ENCODE peak calls at places on chromosomes 4 and X, in six cellular contexts. L is activated CD4-positive, alpha-beta T cell treated with anti-CD3 and anti-CD28 coated beads, Interleukin-2, amount 10 ng/mL, durations not matched to agents 7 days and 5 days; F is Right ventricle myocardium inferior; S is EL; Z is NCI-H2029; Y is NCI-H2171 treated with DMSO at 0.1 percent for 48 hours. B is an unnamed sample.

GRCh38 chr4:184950926-184951325 is 67.4 kb upstream of the HELT start:
- DNase-seq in Z (no peak), F (no peak), L (no peak), S (no peak), Y (no peak), B (no peak)

GRCh38 chrX:107776649-107777535 is 641 bp upstream of the NCBP2L start:
- DNase-seq in L (peak), F (peak), Y (peak), Z (peak), S (peak), B (peak)

GRCh38 chrX:43504394-43504793 is 151.7 kb upstream of the MAOA start:
- DNase-seq in Y (no peak), Z (no peak), F (no peak), S (no peak), L (no peak), B (no peak)

GRCh38 chr4:52588097-52588496 is 71.0 kb downstream of the USP46 start:
- DNase-seq in Z (no peak), L (peak), F (no peak), Y (no peak), S (peak), B (peak)

GRCh38 chr4:57154191-57154590 is 44.0 kb upstream of the IGFBP7 start:
- DNase-seq in F (no peak), L (no peak), Z (no peak), S (peak), Y (no peak), B (no peak)

GRCh38 chrX:143837444-143837843 is 46.4 kb upstream of the UBE2NL start:
- DNase-seq in S (no peak), Z (no peak), F (no peak), L (no peak), Y (no peak), B (no peak)

GRCh38 chr4:126247409-126247808 is 932.7 kb downstream of the FAT4 start:
- DNase-seq in Z (no peak), Y (no peak), S (no peak), L (no peak), F (no peak), B (no peak)

GRCh38 chr4:86596802-86597201 is 2.7 kb downstream of the PTPN13 start:
- DNase-seq in Z (no peak), S (peak), L (no peak), F (no peak), Y (no peak), B (peak)

GRCh38 chr4:89598602-89599001 is 238.4 kb downstream of the SNCA start:
- DNase-seq in F (no peak), Z (no peak), S (no peak), L (no peak), Y (peak), B (peak)

GRCh38 chr4:177177446-177178160 is 132.1 kb upstream of the NEIL3 start:
- DNase-seq in Y (no peak), Z (no peak), S (peak), F (no peak), L (no peak), B (peak)

GRCh38 chrX:63128509-63128908 is 222.6 kb downstream of the SPIN4 start:
- DNase-seq in S (peak), Z (no peak), Y (peak), F (no peak), L (peak), B (no peak)

GRCh38 chr4:40555176-40555900 is 74.3 kb downstream of the RBM47 start:
- DNase-seq in F (no peak), Z (no peak), Y (no peak), L (no peak), S (no peak), B (no peak)

GRCh38 chrX:148380614-148381561 is 119.5 kb upstream of the AFF2 start:
- DNase-seq in F (no peak), Y (no peak), L (peak), Z (no peak), S (no peak), B (no peak)

GRCh38 chr4:54276633-54277426 is 47.7 kb downstream of the PDGFRA start:
- DNase-seq in F (no peak), L (no peak), Y (no peak), S (no peak), Z (no peak), B (peak)

B was measured in astrocyte of the spinal cord.